ENCODE peak calls at places on chromosomes 4 and X, in seven cellular contexts. One of them, this sample, is unnamed.

GRCh38 chr4:1572964-1573720 is 111.0 kb downstream of the FAM53A start:
- DNase-seq in SK-N-SH: no peak
- DNase-seq in substantia nigra: no peak
- DNase-seq in posterior vena cava: peak
- DNase-seq in esophagus muscularis mucosa: no peak
- DNase-seq in NCI-H1436: no peak
- DNase-seq in NCI-H774: no peak
- DNase-seq in this sample: no peak

GRCh38 chr4:184899261-184900134 is 73.7 kb upstream of the ACSL1 start:
- DNase-seq in SK-N-SH: no peak
- DNase-seq in substantia nigra: no peak
- DNase-seq in posterior vena cava: no peak
- DNase-seq in esophagus muscularis mucosa: no peak
- DNase-seq in NCI-H1436: no peak
- DNase-seq in NCI-H774: no peak
- DNase-seq in this sample: no peak

GRCh38 chrX:66142351-66142750 is 21.7 kb upstream of the HEPH start:
- DNase-seq in SK-N-SH: no peak
- DNase-seq in substantia nigra: no peak
- DNase-seq in posterior vena cava: no peak
- DNase-seq in esophagus muscularis mucosa: no peak
- DNase-seq in NCI-H1436: no peak
- DNase-seq in NCI-H774: no peak
- DNase-seq in this sample: no peak

GRCh38 chr4:168221298-168221697 is 97.3 kb downstream of the DDX60 start:
- DNase-seq in SK-N-SH: no peak
- DNase-seq in substantia nigra: no peak
- DNase-seq in posterior vena cava: no peak
- DNase-seq in esophagus muscularis mucosa: no peak
- DNase-seq in NCI-H1436: no peak
- DNase-seq in NCI-H774: no peak
- DNase-seq in this sample: no peak

GRCh38 chrX:96591418-96591817 is 93.2 kb upstream of the DIAPH2 start:
- DNase-seq in SK-N-SH: no peak
- DNase-seq in substantia nigra: peak
- DNase-seq in posterior vena cava: no peak
- DNase-seq in esophagus muscularis mucosa: no peak
- DNase-seq in NCI-H1436: no peak
- DNase-seq in NCI-H774: no peak
- DNase-seq in this sample: no peak

GRCh38 chrX:101232316-101232715 is 12.7 kb downstream of the DRP2 start:
- DNase-seq in SK-N-SH: no peak
- DNase-seq in substantia nigra: no peak
- DNase-seq in posterior vena cava: no peak
- DNase-seq in esophagus muscularis mucosa: no peak
- DNase-seq in NCI-H1436: no peak
- DNase-seq in NCI-H774: no peak
- DNase-seq in this sample: no peak

GRCh38 chr4:86706923-86707597 is 112.9 kb downstream of the PTPN13 start:
- DNase-seq in SK-N-SH: no peak
- DNase-seq in substantia nigra: no peak
- DNase-seq in posterior vena cava: no peak
- DNase-seq in esophagus muscularis mucosa: no peak
- DNase-seq in NCI-H1436: no peak
- DNase-seq in NCI-H774: no peak
- DNase-seq in this sample: no peak

GRCh38 chrX:103913356-103914020 is 48.9 kb upstream of the TMSB15B start:
- DNase-seq in SK-N-SH: no peak
- DNase-seq in substantia nigra: no peak
- DNase-seq in posterior vena cava: no peak
- DNase-seq in esophagus muscularis mucosa: no peak
- DNase-seq in NCI-H1436: no peak
- DNase-seq in NCI-H774: no peak
- DNase-seq in this sample: no peak

GRCh38 chr4:153153339-153153851 is 50.8 kb upstream of the TRIM2 start:
- DNase-seq in SK-N-SH: peak
- DNase-seq in substantia nigra: peak
- DNase-seq in posterior vena cava: no peak
- DNase-seq in esophagus muscularis mucosa: no peak
- DNase-seq in NCI-H1436: peak
- DNase-seq in NCI-H774: peak
- DNase-seq in this sample: no peak

GRCh38 chr4:151484396-151485102 is 75.6 kb downstream of the FHIP1A start:
- DNase-seq in SK-N-SH: no peak
- DNase-seq in substantia nigra: no peak
- DNase-seq in posterior vena cava: no peak
- DNase-seq in esophagus muscularis mucosa: no peak
- DNase-seq in NCI-H1436: no peak
- DNase-seq in NCI-H774: no peak
- DNase-seq in this sample: no peak

GRCh38 chr4:33975996-33976395 is 2268.3 kb downstream of the ARAP2 start:
- DNase-seq in SK-N-SH: no peak
- DNase-seq in substantia nigra: no peak
- DNase-seq in posterior vena cava: no peak
- DNase-seq in esophagus muscularis mucosa: no peak
- DNase-seq in NCI-H1436: no peak
- DNase-seq in NCI-H774: no peak
- DNase-seq in this sample: no peak

GRCh38 chr4:8385611-8386010 is 54.9 kb downstream of the ACOX3 start:
- DNase-seq in SK-N-SH: peak
- DNase-seq in substantia nigra: no peak
- DNase-seq in posterior vena cava: peak
- DNase-seq in esophagus muscularis mucosa: no peak
- DNase-seq in NCI-H1436: no peak
- DNase-seq in NCI-H774: no peak
- DNase-seq in this sample: no peak

GRCh38 chr4:9979101-9979815 is 42.0 kb downstream of the SLC2A9 start:
- DNase-seq in SK-N-SH: peak
- DNase-seq in substantia nigra: no peak
- DNase-seq in posterior vena cava: no peak
- DNase-seq in esophagus muscularis mucosa: peak
- DNase-seq in NCI-H1436: no peak
- DNase-seq in NCI-H774: peak
- DNase-seq in this sample: no peak